ENCODE peak calls at places on chromosomes 1 and 21, in six cellular contexts. M is mesendoderm, Q is endothelial cell of umbilical vein, Y is SK-N-SH, O is PC-3, C is HCT116. X is an unnamed sample.

GRCh38 chr1:2468041-2468472 is 8.0 kb upstream of the PLCH2 start:
- DNase-seq in Q (peak), O (peak), C (no peak), Y (peak), M (peak), X (peak)

GRCh38 chr1:84960371-84960770 is 36.5 kb downstream of the MCOLN2 start:
- DNase-seq in Q (no peak), Y (no peak), M (peak), O (peak), C (no peak), X (no peak)

GRCh38 chr1:215636258-215636965 is 69.3 kb downstream of the KCTD3 start:
- DNase-seq in Y (no peak), Q (no peak), M (no peak), O (no peak), C (no peak), X (no peak)

GRCh38 chr1:175742790-175743459 is 470 bp downstream of the TNR start:
- DNase-seq in M (peak), O (peak), Q (peak), Y (peak), C (no peak), X (peak)

GRCh38 chr1:28249013-28249870 is 10.1 kb upstream of the SESN2 start:
- DNase-seq in C (peak), Q (no peak), M (peak), O (peak), Y (peak), X (no peak)

GRCh38 chr1:3587133-3587733 is 24.1 kb downstream of the MEGF6 start:
- DNase-seq in Q (no peak), M (no peak), C (no peak), Y (no peak), O (peak), X (no peak)

GRCh38 chr1:29222686-29223085 is 8.0 kb downstream of the MECR start:
- DNase-seq in Q (no peak), O (no peak), Y (no peak), C (no peak), M (peak), X (no peak)

GRCh38 chr21:45295576-45296365 is 8.1 kb upstream of the POFUT2 start:
- DNase-seq in O (peak), M (no peak), Q (no peak), Y (peak), C (no peak), X (peak)

GRCh38 chr1:147781056-147781471 is 20.7 kb upstream of the GJA5 start:
- DNase-seq in O (peak), C (no peak), Y (no peak), M (peak), Q (peak), X (peak)

DNA sequence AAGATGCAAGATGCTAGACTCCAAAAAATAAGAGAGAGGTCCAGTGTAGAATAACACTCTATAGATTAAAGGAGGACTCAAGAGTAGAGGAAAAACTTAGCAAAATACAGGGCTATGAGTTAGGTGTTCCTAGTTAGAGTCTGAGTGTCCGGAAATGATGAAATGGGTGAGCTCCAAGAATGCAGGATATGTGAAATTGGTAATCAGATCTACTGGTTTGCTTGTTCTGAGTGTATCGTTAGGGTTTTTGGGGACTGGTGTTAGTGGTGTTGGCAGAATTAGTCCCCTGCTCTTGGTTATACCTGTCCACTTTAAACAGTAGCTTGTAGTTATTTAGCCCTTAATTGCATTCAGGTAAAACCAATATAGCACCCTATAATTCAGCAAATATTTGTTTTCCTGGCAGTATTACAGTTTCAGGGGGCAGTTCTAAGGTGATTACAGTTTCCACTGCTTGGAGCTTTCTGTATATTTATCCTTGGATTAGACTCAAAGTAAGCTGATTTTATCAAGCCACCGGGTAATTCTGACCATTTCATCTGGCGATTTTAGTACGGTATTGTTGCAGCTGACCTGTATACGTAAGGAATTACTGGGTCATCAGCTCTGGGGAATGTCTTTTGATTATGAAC is 332.7 kb downstream of the CHRM3 start:
- DNase-seq in M (no peak), C (no peak), O (no peak), Q (no peak), Y (no peak), X (no peak)
- H3K9ac ChIP-seq in M (no peak), C (no peak), O (no peak), Q (no peak), Y (no peak), X (no peak)

DNA sequence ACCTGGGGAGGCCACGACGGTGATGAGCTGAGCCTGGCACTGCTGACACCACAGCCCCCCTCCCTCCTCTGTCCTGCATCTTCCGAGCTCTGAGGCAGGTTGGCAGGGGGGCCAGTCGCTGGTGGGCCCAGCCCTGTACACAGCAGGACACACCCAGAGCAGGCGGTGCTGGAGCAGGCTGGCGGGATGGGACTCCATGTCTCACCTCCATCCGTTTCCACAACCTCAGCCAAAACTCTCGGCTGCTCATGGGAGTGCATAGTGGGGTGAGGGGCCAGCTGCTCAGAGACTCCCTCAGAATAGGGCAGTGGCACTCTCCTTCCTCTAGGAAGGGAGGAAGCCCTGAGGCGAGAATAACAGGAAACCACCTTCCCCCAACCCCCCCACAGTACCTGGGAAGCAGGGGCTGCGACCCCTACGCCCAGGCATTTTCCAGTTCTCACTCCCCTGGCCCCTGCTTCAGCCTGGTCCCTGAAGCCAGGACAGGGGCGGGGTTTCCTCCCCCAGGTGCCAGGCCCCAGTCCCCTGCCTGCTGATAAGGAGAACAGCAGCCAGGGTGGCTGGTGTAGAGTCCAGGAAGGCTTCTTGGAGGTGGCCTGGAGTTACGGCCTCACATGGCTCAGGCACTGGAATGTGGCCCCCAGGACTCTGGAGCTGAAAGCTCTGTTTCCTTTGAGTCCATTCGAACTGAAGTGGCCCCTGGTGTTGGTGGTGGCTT is 3.2 kb upstream of the IBA57 start:
- DNase-seq in C (no peak), Y (no peak), Q (peak), O (peak), M (peak), X (peak)
- H3K4me3 ChIP-seq in C (no peak), Y (no peak), Q (no peak), O (no peak), M (no peak), X (no peak)

GRCh38 chr1:26900001-26900814 is at the start of gene GPATCH3:
- DNase-seq in Q (peak), O (peak), M (peak), C (peak), Y (peak), X (peak)
- H3K9ac ChIP-seq in Q (peak), O (peak), M (peak), C (peak), Y (peak), X (peak)

DNA sequence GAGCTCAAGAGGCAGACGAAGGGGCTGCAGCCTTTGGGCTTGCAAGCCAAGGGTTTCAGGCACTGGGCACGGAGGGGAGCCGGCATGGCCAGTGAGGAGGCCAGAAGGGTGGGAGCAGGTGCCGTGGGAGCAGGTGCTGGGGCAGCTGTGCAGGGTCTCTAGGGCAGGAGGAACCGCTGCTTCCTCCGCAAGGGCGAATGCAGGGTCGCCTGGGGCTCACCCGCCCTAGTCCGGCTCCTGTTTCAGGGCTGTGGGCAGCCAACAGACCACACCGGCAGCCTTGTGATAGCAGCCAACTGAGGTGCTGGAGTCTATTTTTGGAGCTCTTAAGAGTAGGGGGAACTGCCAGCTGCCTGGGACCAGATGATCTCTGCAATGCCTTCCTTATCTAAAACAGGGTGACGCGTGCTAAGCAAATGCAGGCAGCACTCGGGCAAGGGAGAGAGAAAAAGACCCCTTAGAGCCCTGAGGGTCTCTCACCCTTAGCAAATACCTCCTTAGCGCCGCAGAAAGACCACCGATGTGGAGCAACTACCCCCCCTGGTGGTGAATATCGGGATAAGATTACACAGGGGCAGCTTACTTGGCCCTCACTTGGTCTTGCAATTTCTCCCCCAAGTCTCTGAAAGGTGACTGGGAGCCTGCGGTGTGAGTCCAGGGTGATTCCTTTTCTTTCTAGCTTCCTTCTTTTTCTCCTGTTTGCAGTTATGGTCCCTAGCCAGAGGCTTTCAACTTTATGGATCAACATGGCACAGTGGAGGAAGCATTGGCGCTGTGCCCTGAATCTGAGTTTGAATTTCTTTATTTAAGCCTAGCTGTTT is 20.7 kb upstream of the MAPKAPK2 start:
- DNase-seq in M (peak), Q (peak), Y (peak), O (peak), C (peak), X (peak)
- H3K4me3 ChIP-seq in M (no peak), Q (no peak), Y (peak), O (no peak), C (no peak), X (peak)

GRCh38 chr1:7590426-7590790 is 180.7 kb upstream of the VAMP3 start:
- DNase-seq in Y (no peak), M (no peak), Q (no peak), O (no peak), C (no peak), X (no peak)
- H3K9ac ChIP-seq in Y (no peak), M (no peak), Q (no peak), O (no peak), C (no peak), X (peak)

GRCh38 chr1:41738475-41738874 is 180.2 kb downstream of the HIVEP3 start:
- DNase-seq in Q (no peak), O (no peak), Y (no peak), M (no peak), C (no peak), X (no peak)
- H3K4me3 ChIP-seq in Q (no peak), O (no peak), Y (no peak), M (no peak), C (no peak), X (no peak)

GRCh38 chr1:223486366-223486765 is 93.2 kb downstream of the CCDC185 start:
- DNase-seq in Y (peak), C (peak), O (peak), M (no peak), Q (no peak), X (no peak)
- H3K9ac ChIP-seq in Y (no peak), C (no peak), O (no peak), M (no peak), Q (no peak), X (no peak)

DNA sequence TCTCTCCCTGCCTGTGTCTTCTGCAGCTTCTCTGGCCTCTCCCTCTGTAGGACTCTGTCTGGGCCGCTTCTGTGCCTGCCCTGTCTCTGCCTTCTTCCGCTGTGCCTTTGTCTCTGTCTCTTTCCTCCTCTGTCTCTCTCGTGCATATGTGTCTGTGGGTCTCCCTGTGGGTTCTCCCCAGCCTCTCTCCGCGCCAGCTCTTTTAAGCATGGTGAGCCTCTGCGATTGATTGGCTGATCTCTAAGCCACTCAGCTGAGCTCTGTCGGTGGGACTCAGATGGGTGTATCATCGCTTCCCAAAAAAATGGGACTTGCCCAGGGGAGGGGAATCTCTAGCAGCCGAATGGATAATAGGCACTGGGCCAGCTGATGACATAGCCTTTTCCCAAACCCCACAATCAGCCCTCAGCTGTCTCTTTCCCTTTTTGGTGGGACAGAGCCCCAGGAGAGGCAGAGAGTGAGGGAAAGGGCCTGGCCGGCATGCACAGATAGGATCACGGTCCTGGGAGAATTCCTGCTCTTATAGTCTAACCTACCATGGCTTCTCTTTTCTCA is at the start of gene ADAMTS4:
- DNase-seq in O (no peak), C (no peak), Y (peak), Q (peak), M (peak), X (peak)
- H3K4me3 ChIP-seq in O (no peak), C (no peak), Y (peak), Q (peak), M (no peak), X (no peak)